ENCODE peak calls at places on chromosomes 4 and X, in five cellular contexts. One of them, this sample, is unnamed.

GRCh38 chrX:74119016-74119910 is 184.7 kb upstream of the ZCCHC13 start:
- DNase-seq in endothelial cell: no peak
- DNase-seq in AG20443: peak
- DNase-seq in stimulated activated CD4-positive, alpha-beta T cell treated with anti-CD3 and anti-CD28 coated beads, Interleukin-15, amount 100 ng/mL, for 24 hours: no peak
- DNase-seq in GM06990: no peak
- DNase-seq in this sample: no peak

GRCh38 chrX:114924846-114925245 is 92.6 kb downstream of the IL13RA2 start:
- DNase-seq in endothelial cell: no peak
- DNase-seq in AG20443: peak
- DNase-seq in stimulated activated CD4-positive, alpha-beta T cell treated with anti-CD3 and anti-CD28 coated beads, Interleukin-15, amount 100 ng/mL, for 24 hours: no peak
- DNase-seq in GM06990: no peak
- DNase-seq in this sample: no peak

GRCh38 chrX:14039344-14039743 is 9.7 kb upstream of the GEMIN8 start:
- DNase-seq in endothelial cell: peak
- DNase-seq in AG20443: peak
- DNase-seq in stimulated activated CD4-positive, alpha-beta T cell treated with anti-CD3 and anti-CD28 coated beads, Interleukin-15, amount 100 ng/mL, for 24 hours: peak
- DNase-seq in GM06990: no peak
- DNase-seq in this sample: no peak

GRCh38 chr4:112144546-112145325 is 518 bp upstream of the FAM241A start:
- DNase-seq in endothelial cell: no peak
- DNase-seq in AG20443: no peak
- DNase-seq in stimulated activated CD4-positive, alpha-beta T cell treated with anti-CD3 and anti-CD28 coated beads, Interleukin-15, amount 100 ng/mL, for 24 hours: no peak
- DNase-seq in GM06990: peak
- DNase-seq in this sample: no peak

GRCh38 chr4:82733636-82734035 is 65.0 kb downstream of the SCD5 start:
- DNase-seq in endothelial cell: no peak
- DNase-seq in AG20443: no peak
- DNase-seq in stimulated activated CD4-positive, alpha-beta T cell treated with anti-CD3 and anti-CD28 coated beads, Interleukin-15, amount 100 ng/mL, for 24 hours: peak
- DNase-seq in GM06990: no peak
- DNase-seq in this sample: peak

GRCh38 chrX:112651766-112652165 is 28.0 kb downstream of the LHFPL1 start:
- DNase-seq in endothelial cell: no peak
- DNase-seq in AG20443: no peak
- DNase-seq in stimulated activated CD4-positive, alpha-beta T cell treated with anti-CD3 and anti-CD28 coated beads, Interleukin-15, amount 100 ng/mL, for 24 hours: no peak
- DNase-seq in GM06990: no peak
- DNase-seq in this sample: no peak

GRCh38 chr4:24736066-24736465 is 59.3 kb upstream of the SOD3 start:
- DNase-seq in endothelial cell: no peak
- DNase-seq in AG20443: no peak
- DNase-seq in stimulated activated CD4-positive, alpha-beta T cell treated with anti-CD3 and anti-CD28 coated beads, Interleukin-15, amount 100 ng/mL, for 24 hours: peak
- DNase-seq in GM06990: no peak
- DNase-seq in this sample: no peak

GRCh38 chr4:3671571-3672464 is 94.4 kb upstream of the ADRA2C start:
- DNase-seq in endothelial cell: no peak
- DNase-seq in AG20443: no peak
- DNase-seq in stimulated activated CD4-positive, alpha-beta T cell treated with anti-CD3 and anti-CD28 coated beads, Interleukin-15, amount 100 ng/mL, for 24 hours: no peak
- DNase-seq in GM06990: no peak
- DNase-seq in this sample: no peak

GRCh38 chr4:183431614-183432013 is 12.8 kb upstream of the CDKN2AIP start:
- DNase-seq in endothelial cell: no peak
- DNase-seq in AG20443: no peak
- DNase-seq in stimulated activated CD4-positive, alpha-beta T cell treated with anti-CD3 and anti-CD28 coated beads, Interleukin-15, amount 100 ng/mL, for 24 hours: no peak
- DNase-seq in GM06990: no peak
- DNase-seq in this sample: no peak

GRCh38 chrX:21151051-21151450 is 223.2 kb upstream of the CNKSR2 start:
- DNase-seq in endothelial cell: no peak
- DNase-seq in AG20443: no peak
- DNase-seq in stimulated activated CD4-positive, alpha-beta T cell treated with anti-CD3 and anti-CD28 coated beads, Interleukin-15, amount 100 ng/mL, for 24 hours: no peak
- DNase-seq in GM06990: no peak
- DNase-seq in this sample: no peak

GRCh38 chr4:23915459-23916132 is 25.7 kb upstream of the PPARGC1A start:
- DNase-seq in endothelial cell: no peak
- DNase-seq in AG20443: no peak
- DNase-seq in stimulated activated CD4-positive, alpha-beta T cell treated with anti-CD3 and anti-CD28 coated beads, Interleukin-15, amount 100 ng/mL, for 24 hours: no peak
- DNase-seq in GM06990: no peak
- DNase-seq in this sample: no peak

GRCh38 chrX:103754401-103754800 is 22.2 kb upstream of the PLP1 start:
- DNase-seq in endothelial cell: no peak
- DNase-seq in AG20443: no peak
- DNase-seq in stimulated activated CD4-positive, alpha-beta T cell treated with anti-CD3 and anti-CD28 coated beads, Interleukin-15, amount 100 ng/mL, for 24 hours: no peak
- DNase-seq in GM06990: no peak
- DNase-seq in this sample: no peak

GRCh38 chrX:21963736-21964135 is 23.2 kb downstream of the SMS start:
- DNase-seq in endothelial cell: no peak
- DNase-seq in AG20443: peak
- DNase-seq in stimulated activated CD4-positive, alpha-beta T cell treated with anti-CD3 and anti-CD28 coated beads, Interleukin-15, amount 100 ng/mL, for 24 hours: no peak
- DNase-seq in GM06990: no peak
- DNase-seq in this sample: no peak

GRCh38 chrX:14032383-14032782 is 2.7 kb upstream of the GEMIN8 start:
- DNase-seq in endothelial cell: peak
- DNase-seq in AG20443: no peak
- DNase-seq in stimulated activated CD4-positive, alpha-beta T cell treated with anti-CD3 and anti-CD28 coated beads, Interleukin-15, amount 100 ng/mL, for 24 hours: peak
- DNase-seq in GM06990: no peak
- DNase-seq in this sample: no peak

GRCh38 chr4:57119054-57119651 is 9.0 kb upstream of the IGFBP7 start:
- DNase-seq in endothelial cell: no peak
- DNase-seq in AG20443: peak
- DNase-seq in stimulated activated CD4-positive, alpha-beta T cell treated with anti-CD3 and anti-CD28 coated beads, Interleukin-15, amount 100 ng/mL, for 24 hours: no peak
- DNase-seq in GM06990: no peak
- DNase-seq in this sample: no peak

GRCh38 chr4:47669946-47670345 is 167.9 kb downstream of the CORIN start:
- DNase-seq in endothelial cell: no peak
- DNase-seq in AG20443: no peak
- DNase-seq in stimulated activated CD4-positive, alpha-beta T cell treated with anti-CD3 and anti-CD28 coated beads, Interleukin-15, amount 100 ng/mL, for 24 hours: no peak
- DNase-seq in GM06990: no peak
- DNase-seq in this sample: no peak

GRCh38 chr4:7263166-7263565 is 70.8 kb downstream of the SORCS2 start:
- DNase-seq in endothelial cell: no peak
- DNase-seq in AG20443: no peak
- DNase-seq in stimulated activated CD4-positive, alpha-beta T cell treated with anti-CD3 and anti-CD28 coated beads, Interleukin-15, amount 100 ng/mL, for 24 hours: no peak
- DNase-seq in GM06990: no peak
- DNase-seq in this sample: no peak

This sample was measured in kidney epithelial cell.